ENCODE peak calls at places on chromosomes 16 and 17, in six cellular contexts. One of them, this sample, is unnamed.

GRCh38 chr17:73782231-73782630 is 138.0 kb upstream of the SDK2 start:
- DNase-seq in esophagus squamous epithelium: no peak
- DNase-seq in chondrocyte: no peak
- DNase-seq in OCI-LY7: no peak
- DNase-seq in BE2C: no peak
- DNase-seq in body of pancreas: no peak
- DNase-seq in this sample: no peak

GRCh38 chr16:86541560-86541959 is 13.5 kb downstream of the MTHFSD start:
- DNase-seq in esophagus squamous epithelium: no peak
- DNase-seq in chondrocyte: no peak
- DNase-seq in OCI-LY7: no peak
- DNase-seq in BE2C: no peak
- DNase-seq in body of pancreas: no peak
- DNase-seq in this sample: no peak

GRCh38 chr17:81923302-81924260 is 4.0 kb downstream of the MAFG start:
- DNase-seq in esophagus squamous epithelium: no peak
- DNase-seq in chondrocyte: no peak
- DNase-seq in OCI-LY7: no peak
- DNase-seq in BE2C: no peak
- DNase-seq in body of pancreas: peak
- DNase-seq in this sample: peak

GRCh38 chr17:67326440-67326839 is 39.9 kb downstream of the PSMD12 start:
- DNase-seq in esophagus squamous epithelium: no peak
- DNase-seq in chondrocyte: no peak
- DNase-seq in OCI-LY7: no peak
- DNase-seq in BE2C: no peak
- DNase-seq in body of pancreas: no peak
- DNase-seq in this sample: no peak

GRCh38 chr16:74999683-75000480 is 1.1 kb downstream of the ZNRF1 start:
- DNase-seq in esophagus squamous epithelium: no peak
- DNase-seq in chondrocyte: no peak
- DNase-seq in OCI-LY7: peak
- DNase-seq in BE2C: peak
- DNase-seq in body of pancreas: peak
- DNase-seq in this sample: peak

GRCh38 chr17:75084039-75084660 is 3.6 kb upstream of the SLC16A5 start:
- DNase-seq in esophagus squamous epithelium: no peak
- DNase-seq in chondrocyte: no peak
- DNase-seq in OCI-LY7: no peak
- DNase-seq in BE2C: no peak
- DNase-seq in body of pancreas: peak
- DNase-seq in this sample: no peak

GRCh38 chr16:84555418-84556196 is 51.1 kb upstream of the MEAK7 start:
- DNase-seq in esophagus squamous epithelium: no peak
- DNase-seq in chondrocyte: no peak
- DNase-seq in OCI-LY7: peak
- DNase-seq in BE2C: no peak
- DNase-seq in body of pancreas: no peak
- DNase-seq in this sample: no peak

GRCh38 chr16:67397812-67398545 is 4.7 kb upstream of the TPPP3 start:
- DNase-seq in esophagus squamous epithelium: no peak
- DNase-seq in chondrocyte: no peak
- DNase-seq in OCI-LY7: peak
- DNase-seq in BE2C: no peak
- DNase-seq in body of pancreas: no peak
- DNase-seq in this sample: no peak

GRCh38 chr17:2875608-2876007 is 79.4 kb downstream of the RAP1GAP2 start:
- DNase-seq in esophagus squamous epithelium: no peak
- DNase-seq in chondrocyte: no peak
- DNase-seq in OCI-LY7: no peak
- DNase-seq in BE2C: no peak
- DNase-seq in body of pancreas: no peak
- DNase-seq in this sample: no peak

GRCh38 chr17:49991409-49991808 is 3.6 kb downstream of the DLX3 start:
- DNase-seq in esophagus squamous epithelium: no peak
- DNase-seq in chondrocyte: no peak
- DNase-seq in OCI-LY7: no peak
- DNase-seq in BE2C: no peak
- DNase-seq in body of pancreas: no peak
- DNase-seq in this sample: no peak

GRCh38 chr16:73743665-73744496 is 552.7 kb upstream of the PSMD7 start:
- DNase-seq in esophagus squamous epithelium: no peak
- DNase-seq in chondrocyte: no peak
- DNase-seq in OCI-LY7: no peak
- DNase-seq in BE2C: peak
- DNase-seq in body of pancreas: no peak
- DNase-seq in this sample: no peak
- TF ChIP-seq CTCF in esophagus squamous epithelium: no peak
- TF ChIP-seq CTCF in chondrocyte: peak
- TF ChIP-seq CTCF in OCI-LY7: peak
- TF ChIP-seq CTCF in BE2C: peak
- TF ChIP-seq CTCF in body of pancreas: no peak
- TF ChIP-seq CTCF in this sample: peak

GRCh38 chr17:61410555-61411089 is 11.0 kb downstream of the TBX2 start:
- DNase-seq in esophagus squamous epithelium: no peak
- DNase-seq in chondrocyte: peak
- DNase-seq in OCI-LY7: peak
- DNase-seq in BE2C: peak
- DNase-seq in body of pancreas: peak
- DNase-seq in this sample: peak
- TF ChIP-seq CTCF in esophagus squamous epithelium: peak
- TF ChIP-seq CTCF in chondrocyte: peak
- TF ChIP-seq CTCF in OCI-LY7: peak
- TF ChIP-seq CTCF in BE2C: peak
- TF ChIP-seq CTCF in body of pancreas: no peak
- TF ChIP-seq CTCF in this sample: peak

GRCh38 chr17:15446036-15446435 is 21.4 kb downstream of the CDRT4 start:
- DNase-seq in esophagus squamous epithelium: no peak
- DNase-seq in chondrocyte: no peak
- DNase-seq in OCI-LY7: no peak
- DNase-seq in BE2C: no peak
- DNase-seq in body of pancreas: no peak
- DNase-seq in this sample: no peak
- TF ChIP-seq CTCF in esophagus squamous epithelium: no peak
- TF ChIP-seq CTCF in chondrocyte: peak
- TF ChIP-seq CTCF in OCI-LY7: peak
- TF ChIP-seq CTCF in BE2C: peak
- TF ChIP-seq CTCF in body of pancreas: no peak
- TF ChIP-seq CTCF in this sample: no peak

DNA sequence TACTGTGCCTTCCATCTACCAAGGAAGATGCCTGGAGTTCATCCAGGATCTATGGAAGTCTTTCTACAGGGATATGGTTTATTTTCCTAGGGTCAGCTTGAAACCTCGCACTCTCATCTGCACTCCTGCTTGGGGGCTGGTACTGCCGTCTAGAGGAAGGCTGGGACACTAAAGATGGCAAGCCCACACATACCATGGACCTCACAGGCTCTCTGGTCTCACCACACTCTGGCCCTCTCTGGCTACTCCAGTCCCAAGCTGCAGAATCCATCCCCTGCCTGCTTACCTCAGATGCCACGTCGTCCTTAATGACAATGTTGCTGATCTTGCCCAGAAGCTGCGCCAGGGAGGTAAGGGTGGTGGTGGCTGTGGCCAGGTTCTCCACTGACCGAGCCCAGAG is 2.1 kb upstream of the UNC119 start:
- DNase-seq in esophagus squamous epithelium: no peak
- DNase-seq in chondrocyte: peak
- DNase-seq in OCI-LY7: no peak
- DNase-seq in BE2C: no peak
- DNase-seq in body of pancreas: no peak
- DNase-seq in this sample: no peak
- TF ChIP-seq CTCF in esophagus squamous epithelium: no peak
- TF ChIP-seq CTCF in chondrocyte: no peak
- TF ChIP-seq CTCF in OCI-LY7: no peak
- TF ChIP-seq CTCF in BE2C: no peak
- TF ChIP-seq CTCF in body of pancreas: no peak
- TF ChIP-seq CTCF in this sample: no peak

GRCh38 chr17:6413073-6413472 is 21.8 kb downstream of the AIPL1 start:
- DNase-seq in esophagus squamous epithelium: no peak
- DNase-seq in chondrocyte: no peak
- DNase-seq in OCI-LY7: peak
- DNase-seq in BE2C: no peak
- DNase-seq in body of pancreas: no peak
- DNase-seq in this sample: no peak
- TF ChIP-seq CTCF in esophagus squamous epithelium: peak
- TF ChIP-seq CTCF in chondrocyte: peak
- TF ChIP-seq CTCF in OCI-LY7: peak
- TF ChIP-seq CTCF in BE2C: peak
- TF ChIP-seq CTCF in body of pancreas: no peak
- TF ChIP-seq CTCF in this sample: peak

GRCh38 chr16:49067776-49068175 is 213.9 kb downstream of the CBLN1 start:
- DNase-seq in esophagus squamous epithelium: no peak
- DNase-seq in chondrocyte: no peak
- DNase-seq in OCI-LY7: no peak
- DNase-seq in BE2C: no peak
- DNase-seq in body of pancreas: no peak
- DNase-seq in this sample: no peak

DNA sequence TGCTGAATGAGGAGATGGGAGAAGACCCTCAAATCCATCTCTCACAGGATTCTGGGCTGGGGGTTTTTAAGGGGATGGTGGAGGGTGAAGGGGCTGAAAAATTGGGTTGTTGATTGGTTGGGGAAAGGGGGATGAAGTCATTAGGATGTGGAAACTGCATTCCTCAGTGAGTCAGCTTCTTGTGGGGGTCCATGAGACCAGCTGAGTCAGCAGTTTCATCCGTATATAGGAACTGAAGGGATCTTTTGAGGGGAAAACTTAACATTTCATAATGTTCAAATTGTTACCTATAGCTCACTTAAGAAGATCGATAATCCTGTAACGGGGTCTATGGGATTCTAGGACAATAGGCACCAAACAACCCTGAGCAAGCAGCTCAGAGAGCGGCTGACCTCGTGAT is 213.4 kb downstream of the CBLN1 start:
- DNase-seq in esophagus squamous epithelium: no peak
- DNase-seq in chondrocyte: no peak
- DNase-seq in OCI-LY7: no peak
- DNase-seq in BE2C: no peak
- DNase-seq in body of pancreas: no peak
- DNase-seq in this sample: no peak
- TF ChIP-seq CTCF in esophagus squamous epithelium: no peak
- TF ChIP-seq CTCF in chondrocyte: no peak
- TF ChIP-seq CTCF in OCI-LY7: no peak
- TF ChIP-seq CTCF in BE2C: no peak
- TF ChIP-seq CTCF in body of pancreas: no peak
- TF ChIP-seq CTCF in this sample: no peak

GRCh38 chr16:68839831-68840230 is 3.5 kb upstream of the TANGO6 start:
- DNase-seq in esophagus squamous epithelium: no peak
- DNase-seq in chondrocyte: no peak
- DNase-seq in OCI-LY7: no peak
- DNase-seq in BE2C: no peak
- DNase-seq in body of pancreas: no peak
- DNase-seq in this sample: no peak

GRCh38 chr16:68844211-68844564 is 857 bp downstream of the TANGO6 start:
- DNase-seq in esophagus squamous epithelium: no peak
- DNase-seq in chondrocyte: no peak
- DNase-seq in OCI-LY7: no peak
- DNase-seq in BE2C: no peak
- DNase-seq in body of pancreas: no peak
- DNase-seq in this sample: no peak

GRCh38 chr16:68848786-68849185 is 5.5 kb downstream of the TANGO6 start:
- DNase-seq in esophagus squamous epithelium: no peak
- DNase-seq in chondrocyte: no peak
- DNase-seq in OCI-LY7: no peak
- DNase-seq in BE2C: no peak
- DNase-seq in body of pancreas: no peak
- DNase-seq in this sample: no peak

DNA sequence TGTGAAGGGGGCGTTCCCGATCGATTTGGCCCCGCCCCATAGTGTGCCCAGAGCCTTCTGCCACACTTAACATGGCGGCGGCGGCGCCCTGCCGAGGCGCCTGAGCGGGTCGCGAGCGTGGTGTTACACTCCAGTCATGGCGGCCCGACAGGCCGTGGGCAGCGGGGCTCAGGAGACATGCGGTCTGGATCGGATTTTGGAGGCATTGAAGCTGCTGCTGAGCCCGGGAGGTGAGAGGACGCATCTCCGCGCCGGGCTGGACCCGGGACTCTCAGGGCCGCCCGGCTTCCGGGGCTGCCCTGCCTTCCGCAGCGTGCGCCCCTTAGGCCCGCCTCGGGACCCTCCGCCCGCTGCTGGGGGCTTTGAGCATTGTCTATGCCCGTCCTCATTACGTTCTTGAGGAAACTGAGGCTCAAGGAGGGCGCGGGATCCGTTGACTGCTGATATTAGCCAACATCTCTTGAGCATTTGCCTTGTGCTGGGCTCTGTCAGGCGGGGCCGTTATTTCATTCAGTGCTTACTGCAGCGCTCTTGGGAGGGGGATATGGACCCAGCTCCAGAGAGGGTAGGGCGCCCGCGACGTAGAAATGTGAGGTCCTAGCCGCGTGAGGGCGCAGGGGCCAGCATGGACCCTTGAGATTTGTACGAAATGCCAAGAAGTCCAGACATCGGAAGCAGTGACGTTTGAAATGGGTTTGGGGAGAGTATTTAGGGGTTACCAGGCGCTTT is at the start of gene TANGO6:
- DNase-seq in esophagus squamous epithelium: peak
- DNase-seq in chondrocyte: peak
- DNase-seq in OCI-LY7: peak
- DNase-seq in BE2C: peak
- DNase-seq in body of pancreas: peak
- DNase-seq in this sample: peak
- TF ChIP-seq CTCF in esophagus squamous epithelium: no peak
- TF ChIP-seq CTCF in chondrocyte: peak
- TF ChIP-seq CTCF in OCI-LY7: peak
- TF ChIP-seq CTCF in BE2C: peak
- TF ChIP-seq CTCF in body of pancreas: no peak
- TF ChIP-seq CTCF in this sample: peak

DNA sequence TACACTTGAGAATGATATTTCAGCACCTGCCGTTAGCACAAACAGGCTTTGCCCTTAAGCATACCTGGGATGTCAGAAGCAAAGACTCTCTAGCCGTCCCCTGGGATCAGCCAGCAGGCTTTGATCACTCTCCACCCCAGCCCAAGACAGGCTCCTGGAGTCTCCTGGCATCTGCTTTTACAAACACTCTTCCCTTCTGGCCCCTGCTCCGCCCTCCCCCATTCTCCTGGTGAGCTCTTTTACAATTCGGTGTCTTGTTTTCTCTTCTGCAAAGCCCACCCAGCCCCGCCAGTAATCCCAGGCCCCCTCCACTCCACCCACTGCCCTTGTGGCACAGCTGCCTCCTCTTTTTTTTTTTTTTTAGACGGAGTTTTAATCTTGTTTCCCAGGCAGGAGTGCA is 50.4 kb downstream of the KATNIP start:
- DNase-seq in esophagus squamous epithelium: no peak
- DNase-seq in chondrocyte: peak
- DNase-seq in OCI-LY7: no peak
- DNase-seq in BE2C: no peak
- DNase-seq in body of pancreas: no peak
- DNase-seq in this sample: no peak
- TF ChIP-seq CTCF in esophagus squamous epithelium: no peak
- TF ChIP-seq CTCF in chondrocyte: no peak
- TF ChIP-seq CTCF in OCI-LY7: no peak
- TF ChIP-seq CTCF in BE2C: no peak
- TF ChIP-seq CTCF in body of pancreas: no peak
- TF ChIP-seq CTCF in this sample: no peak

This sample was measured in progenitor cell of endocrine pancreas.